ENCODE peak calls at places on chromosomes 13 and 19, in nine cellular contexts. W is lower lobe of right lung, M is foreskin fibroblast, Q is tibial nerve, G is fibroblast of pulmonary artery, K is uterus, X is psoas muscle, F is fibroblast of lung, R is ascending aorta. V is an unnamed sample.

GRCh38 chr19:38055040-38055439 is 148.0 kb downstream of the SIPA1L3 start:
- DNase-seq in W (no peak), M (no peak), Q (no peak), G (no peak), K (no peak), X (no peak), F (no peak), R (no peak), V (no peak)

GRCh38 chr19:4473011-4473410 is 914 bp downstream of the HDGFL2 start:
- DNase-seq in W (no peak), M (no peak), Q (no peak), G (no peak), K (no peak), X (no peak), F (no peak), R (no peak), V (no peak)

GRCh38 chr13:47890146-47890814 is 110.8 kb downstream of the SUCLA2 start:
- DNase-seq in W (no peak), M (peak; percentile 28), Q (no peak), G (peak; percentile 27), K (no peak), X (no peak), F (no peak), R (no peak), V (no peak)

GRCh38 chr19:4547303-4548237 is 7.7 kb upstream of the LRG1 start:
- DNase-seq in W (peak; percentile 77), M (no peak), Q (no peak), G (peak; percentile 29), K (no peak), X (no peak), F (peak; percentile 14), R (no peak), V (no peak)

GRCh38 chr13:23399254-23399796 is 34.2 kb downstream of the SACS start:
- DNase-seq in W (no peak), M (no peak), Q (no peak), G (no peak), K (no peak), X (no peak), F (no peak), R (no peak), V (no peak)

GRCh38 chr13:96982672-96983071 is 11.6 kb downstream of the OXGR1 start:
- DNase-seq in W (no peak), M (peak; percentile 8), Q (peak; percentile 11), G (peak; percentile 93), K (no peak), X (no peak), F (no peak), R (no peak), V (no peak)

GRCh38 chr13:39603424-39603947 is 493 bp upstream of the LHFPL6 start:
- DNase-seq in W (no peak), M (peak; percentile 50), Q (no peak), G (peak; percentile 29), K (peak; percentile 22), X (no peak), F (peak; percentile 23), R (no peak), V (no peak)

GRCh38 chr13:21539687-21540086 is 64.3 kb downstream of the MICU2 start:
- DNase-seq in W (no peak), M (no peak), Q (no peak), G (no peak), K (no peak), X (no peak), F (no peak), R (no peak), V (no peak)

GRCh38 chr13:79973533-79973963 is 367.4 kb downstream of the SPRY2 start:
- DNase-seq in W (no peak), M (no peak), Q (no peak), G (no peak), K (peak; percentile 21), X (peak; percentile 18), F (no peak), R (no peak), V (no peak)

GRCh38 chr13:35760678-35761308 is 284.3 kb upstream of the MAB21L1 start:
- DNase-seq in W (no peak), M (no peak), Q (no peak), G (no peak), K (no peak), X (no peak), F (no peak), R (no peak), V (no peak)

GRCh38 chr19:18232540-18233223 is 6.4 kb upstream of the PDE4C start:
- DNase-seq in W (no peak), M (no peak), Q (no peak), G (no peak), K (no peak), X (no peak), F (no peak), R (no peak), V (no peak)

GRCh38 chr13:41746259-41746658 is 214.7 kb downstream of the VWA8 start:
- DNase-seq in W (no peak), M (peak; percentile 81), Q (no peak), G (peak; percentile 40), K (no peak), X (no peak), F (peak; percentile 73), R (no peak), V (peak; percentile 45)

GRCh38 chr13:113493315-113493951 is 2.9 kb upstream of the DCUN1D2 start:
- DNase-seq in W (no peak), M (peak; percentile 93), Q (no peak), G (peak; percentile 94), K (no peak), X (no peak), F (peak; percentile 98), R (no peak), V (peak; percentile 87)

GRCh38 chr19:30665449-30665848 is 293.3 kb downstream of the ZNF536 start:
- DNase-seq in W (no peak), M (no peak), Q (no peak), G (no peak), K (no peak), X (no peak), F (no peak), R (peak; percentile 33), V (no peak)

GRCh38 chr19:41893899-41894298 is 10.9 kb downstream of the ARHGEF1 start:
- DNase-seq in W (no peak), M (no peak), Q (no peak), G (no peak), K (no peak), X (no peak), F (no peak), R (no peak), V (no peak)

GRCh38 chr13:63446329-63446728 is 2030.7 kb upstream of the PCDH20 start:
- DNase-seq in W (no peak), M (no peak), Q (no peak), G (no peak), K (no peak), X (no peak), F (no peak), R (no peak), V (no peak)

GRCh38 chr13:79680485-79680884 is 199.5 kb downstream of the NDFIP2 start:
- DNase-seq in W (no peak), M (no peak), Q (no peak), G (no peak), K (no peak), X (no peak), F (no peak), R (no peak), V (no peak)

GRCh38 chr13:89061821-89062220 is 1390.7 kb downstream of the SLITRK5 start:
- DNase-seq in W (no peak), M (no peak), Q (no peak), G (no peak), K (no peak), X (no peak), F (no peak), R (no peak), V (no peak)

GRCh38 chr13:41494202-41494601 is 36.9 kb downstream of the RGCC start:
- DNase-seq in W (no peak), M (no peak), Q (no peak), G (no peak), K (no peak), X (peak; percentile 31), F (no peak), R (no peak), V (no peak)

GRCh38 chr19:51994048-51994644 is 7.5 kb upstream of the ZNF350 start:
- DNase-seq in W (no peak), M (no peak), Q (no peak), G (peak; percentile 3), K (no peak), X (no peak), F (peak; percentile 10), R (no peak), V (no peak)

DNA sequence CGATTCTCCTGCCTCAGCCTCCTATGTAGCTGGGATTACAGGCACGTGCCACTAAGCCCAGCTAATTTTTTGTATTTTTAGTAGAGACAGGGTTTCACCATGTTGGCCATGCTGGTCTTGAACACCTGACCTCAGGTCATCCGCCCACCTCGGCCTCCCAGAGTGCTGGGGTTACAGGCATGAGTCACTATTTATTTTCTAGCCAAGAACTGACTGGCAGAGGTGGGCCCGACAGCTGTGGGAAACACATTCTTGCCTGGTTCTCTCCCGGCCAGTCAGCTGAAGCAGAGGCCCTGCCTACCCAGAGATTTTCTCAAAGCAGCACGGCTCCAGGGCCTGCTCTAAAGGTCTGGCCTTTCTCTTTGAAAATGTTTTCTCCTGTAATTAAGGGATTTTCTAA is 108.0 kb downstream of the KCTD15 start:
- DNase-seq in W (no peak), M (peak; percentile 26), Q (no peak), G (peak; percentile 39), K (no peak), X (peak; percentile 18), F (no peak), R (no peak), V (no peak)
- H3K4me3 ChIP-seq in W (no peak overlapping the region), M (no peak overlapping the region), Q (no peak overlapping the region), G (no peak overlapping the region), K (no peak overlapping the region), X (no peak overlapping the region), F (no peak overlapping the region), R (no peak overlapping the region), V (no peak overlapping the region)

GRCh38 chr13:27339299-27339698 is 68.7 kb downstream of the RASL11A start:
- DNase-seq in W (no peak), M (peak; percentile 52), Q (peak; percentile 29), G (peak; percentile 58), K (no peak), X (no peak), F (peak; percentile 61), R (no peak), V (no peak)
- TF ChIP-seq CTCF in W (peak; percentile 47), M (peak; percentile 58), Q (no peak), G (peak; percentile 77), K (no peak), X (peak; percentile 22), F (peak; percentile 76), R (peak; percentile 10), V (peak; percentile 65)

GRCh38 chr19:46730595-46730994 is 13.7 kb upstream of the PRKD2 start:
- DNase-seq in W (no peak), M (no peak), Q (no peak), G (no peak), K (no peak), X (no peak), F (no peak), R (no peak), V (no peak)
- H3K4me3 ChIP-seq in W (no peak overlapping the region), M (no peak overlapping the region), Q (no peak overlapping the region), G (no peak overlapping the region), K (no peak overlapping the region), X (no peak overlapping the region), F (no peak overlapping the region), R (no peak overlapping the region), V (no peak overlapping the region)

DNA sequence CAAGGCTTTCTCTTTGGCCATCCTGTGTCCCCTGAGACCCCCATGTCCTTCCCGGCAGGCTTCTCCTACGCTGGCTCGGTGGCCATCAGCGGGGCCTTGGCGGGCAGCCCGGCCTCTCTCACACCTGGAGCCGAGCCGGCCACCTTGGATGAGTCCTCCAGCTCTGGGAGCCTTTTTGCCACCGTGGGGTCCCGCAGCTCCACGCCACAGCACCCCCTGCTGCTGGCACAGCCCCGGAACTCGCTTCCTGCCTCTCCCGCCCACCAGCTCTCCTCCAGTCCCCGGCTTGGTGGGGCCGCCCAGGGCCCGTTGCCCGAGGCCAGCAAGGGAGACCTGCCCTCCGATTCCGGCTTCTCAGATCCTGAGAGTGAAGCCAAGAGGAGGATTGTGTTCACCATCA is 14.2 kb downstream of the PLEKHJ1 start:
- DNase-seq in W (no peak), M (no peak), Q (no peak), G (no peak), K (no peak), X (no peak), F (no peak), R (no peak), V (no peak)
- TF ChIP-seq CTCF in W (peak; percentile 9), M (no peak), Q (no peak), G (peak; percentile 10), K (peak; percentile 13), X (peak; percentile 17), F (peak; percentile 20), R (no peak), V (peak; percentile 4)